ENCODE peak calls at places on chromosome 15, in seven cellular contexts. S is brain microvascular endothelial cell; P is NCI-H226; V is RWPE1; W is left cardiac atrium; F is HEK293T; G is CD8-positive, alpha-beta T cell. R is an unnamed sample.

GRCh38 chr15:44598892-44599291 is 61.9 kb downstream of the EIF3J start:
- DNase-seq in S (peak), P (no peak), V (no peak), W (no peak), F (no peak), G (no peak), R (peak)

GRCh38 chr15:101014921-101015841 is 96.0 kb downstream of the LRRK1 start:
- DNase-seq in S (peak), P (peak), V (peak), W (peak), F (peak), G (peak), R (peak)

GRCh38 chr15:49934487-49934886 is 184.5 kb downstream of the ATP8B4 start:
- DNase-seq in S (no peak), P (no peak), V (no peak), W (no peak), F (no peak), G (no peak), R (no peak)

GRCh38 chr15:73876779-73877178 is 3.4 kb downstream of the TBC1D21 start:
- DNase-seq in S (no peak), P (no peak), V (no peak), W (no peak), F (no peak), G (no peak), R (no peak)

GRCh38 chr15:39621210-39621609 is 40.3 kb downstream of the THBS1 start:
- DNase-seq in S (no peak), P (no peak), V (no peak), W (no peak), F (no peak), G (no peak), R (peak)

GRCh38 chr15:37081985-37082384 is 18.4 kb downstream of the MEIS2 start:
- DNase-seq in S (no peak), P (no peak), V (no peak), W (no peak), F (no peak), G (no peak), R (no peak)

GRCh38 chr15:25739687-25740121 is 123.4 kb downstream of the ATP10A start:
- DNase-seq in S (peak), P (no peak), V (no peak), W (no peak), F (no peak), G (no peak), R (no peak)

GRCh38 chr15:35108453-35108852 is 23.4 kb upstream of the NANOGP8 start:
- DNase-seq in S (no peak), P (no peak), V (no peak), W (no peak), F (no peak), G (no peak), R (no peak)

GRCh38 chr15:48574187-48574586 is 71.3 kb downstream of the FBN1 start:
- DNase-seq in S (no peak), P (no peak), V (no peak), W (no peak), F (no peak), G (no peak), R (no peak)

GRCh38 chr15:88376574-88377174 is 90.5 kb downstream of the MRPL46 start:
- DNase-seq in S (peak), P (peak), V (no peak), W (no peak), F (no peak), G (no peak), R (no peak)

GRCh38 chr15:70632981-70633380 is 130.4 kb downstream of the UACA start:
- DNase-seq in S (no peak), P (no peak), V (no peak), W (no peak), F (no peak), G (no peak), R (no peak)

GRCh38 chr15:68791431-68792283 is 29.0 kb downstream of the ANP32A start:
- DNase-seq in S (no peak), P (no peak), V (no peak), W (no peak), F (no peak), G (peak), R (no peak)

GRCh38 chr15:89391685-89392257 is 57.1 kb upstream of the POLG start:
- DNase-seq in S (no peak), P (no peak), V (no peak), W (no peak), F (no peak), G (no peak), R (no peak)

GRCh38 chr15:88680241-88680910 is 41.6 kb downstream of the ISG20 start:
- DNase-seq in S (no peak), P (no peak), V (no peak), W (no peak), F (no peak), G (no peak), R (no peak)

GRCh38 chr15:71125831-71126453 is 10.7 kb downstream of the THSD4 start:
- DNase-seq in S (peak), P (no peak), V (no peak), W (peak), F (peak), G (no peak), R (no peak)

GRCh38 chr15:67083135-67083766 is 17.8 kb downstream of the SMAD3 start:
- DNase-seq in S (no peak), P (no peak), V (no peak), W (no peak), F (no peak), G (no peak), R (no peak)

GRCh38 chr15:27492021-27492621 is 521.1 kb downstream of the GABRG3 start:
- DNase-seq in S (no peak), P (no peak), V (no peak), W (no peak), F (no peak), G (no peak), R (no peak)

GRCh38 chr15:75156306-75157215 is 45.1 kb upstream of the C15orf39 start:
- DNase-seq in S (no peak), P (no peak), V (no peak), W (no peak), F (no peak), G (no peak), R (no peak)

GRCh38 chr15:69757186-69757585 is 304.6 kb downstream of the RPLP1 start:
- DNase-seq in S (no peak), P (peak), V (peak), W (no peak), F (no peak), G (no peak), R (no peak)

GRCh38 chr15:59437473-59437776 is 561 bp upstream of the FAM81A start:
- DNase-seq in S (no peak), P (no peak), V (no peak), W (no peak), F (no peak), G (no peak), R (no peak)

GRCh38 chr15:68031406-68031805 is 22.7 kb upstream of the PIAS1 start:
- DNase-seq in S (no peak), P (no peak), V (no peak), W (no peak), F (no peak), G (no peak), R (peak)

GRCh38 chr15:46280753-46281521 is 646.1 kb downstream of the SQOR start:
- DNase-seq in S (no peak), P (no peak), V (no peak), W (no peak), F (no peak), G (no peak), R (peak)

GRCh38 chr15:56168394-56168793 is 75.3 kb downstream of the RFX7 start:
- DNase-seq in S (peak), P (peak), V (peak), W (no peak), F (no peak), G (no peak), R (no peak)

GRCh38 chr15:89299896-89300295 is 34.7 kb downstream of the POLG start:
- DNase-seq in S (peak), P (no peak), V (no peak), W (no peak), F (no peak), G (no peak), R (peak)

GRCh38 chr15:74405823-74406222 is 27.9 kb downstream of the SEMA7A start:
- DNase-seq in S (peak), P (no peak), V (no peak), W (no peak), F (no peak), G (no peak), R (no peak)

GRCh38 chr15:67188551-67189218 is 65.8 kb downstream of the AAGAB start:
- DNase-seq in S (peak), P (no peak), V (no peak), W (no peak), F (no peak), G (no peak), R (no peak)

GRCh38 chr15:55389276-55389631 is 18.9 kb downstream of the CCPG1 start:
- DNase-seq in S (peak), P (peak), V (peak), W (no peak), F (no peak), G (no peak), R (no peak)

GRCh38 chr15:57544840-57545239 is 46.9 kb upstream of the MYZAP start:
- DNase-seq in S (no peak), P (no peak), V (no peak), W (no peak), F (no peak), G (no peak), R (no peak)

GRCh38 chr15:70323111-70323851 is 225.6 kb upstream of the TLE3 start:
- DNase-seq in S (peak), P (no peak), V (no peak), W (peak), F (no peak), G (no peak), R (no peak)

GRCh38 chr15:71705151-71705550 is 105.2 kb upstream of the NR2E3 start:
- DNase-seq in S (no peak), P (peak), V (no peak), W (no peak), F (no peak), G (no peak), R (no peak)

GRCh38 chr15:75223688-75224087 is 22.0 kb downstream of the C15orf39 start:
- DNase-seq in S (no peak), P (no peak), V (no peak), W (no peak), F (no peak), G (no peak), R (no peak)

GRCh38 chr15:101118116-101118515 is 133.7 kb downstream of the CHSY1 start:
- DNase-seq in S (no peak), P (no peak), V (no peak), W (no peak), F (no peak), G (no peak), R (no peak)

GRCh38 chr15:25903024-25903581 is 40.0 kb upstream of the ATP10A start:
- DNase-seq in S (no peak), P (no peak), V (no peak), W (no peak), F (no peak), G (no peak), R (no peak)

GRCh38 chr15:82937659-82938058 is 14.9 kb downstream of the HOMER2 start:
- DNase-seq in S (no peak), P (no peak), V (no peak), W (no peak), F (no peak), G (no peak), R (no peak)

GRCh38 chr15:84611631-84612030 is 10.8 kb downstream of the ZSCAN2 start:
- DNase-seq in S (peak), P (peak), V (no peak), W (no peak), F (no peak), G (no peak), R (no peak)

GRCh38 chr15:39456113-39456512 is 124.8 kb upstream of the THBS1 start:
- DNase-seq in S (no peak), P (no peak), V (no peak), W (no peak), F (no peak), G (no peak), R (no peak)

GRCh38 chr15:58269455-58270414 is 131.6 kb downstream of the AQP9 start:
- DNase-seq in S (peak), P (peak), V (peak), W (no peak), F (peak), G (no peak), R (peak)